ENCODE peak calls at places on chromosome 19, in eight cellular contexts. P is neuronal stem cell; Y is CD4-positive, CD25-positive, alpha-beta regulatory T cell; Z is testis; U is PC-9; Q is CD8-positive, alpha-beta T cell; H is upper lobe of right lung; D is heart left ventricle. L is an unnamed sample.
A peak's percentile ranks its signal among the peaks of the same experiment; 100 is the strongest.

GRCh38 chr19:51457351-51458013 is 772 bp downstream of the SIGLEC8 start:
- DNase-seq in H (no peak), U (no peak), Z (no peak), P (no peak), D (no peak), Q (no peak), Y (no peak), L (no peak)

GRCh38 chr19:35938282-35939224 is 2.4 kb downstream of the LRFN3 start:
- DNase-seq in Y (no peak), D (no peak), U (no peak), Z (no peak), H (no peak), Q (no peak), P (no peak), L (no peak)

GRCh38 chr19:16467581-16467980 is 4.2 kb downstream of the EPS15L1 start:
- DNase-seq in Z (no peak), Q (no peak), Y (no peak), P (no peak), D (peak; percentile 51), H (no peak), U (no peak), L (no peak)

GRCh38 chr19:54677217-54677616 is 14.4 kb downstream of the LILRB4 start:
- DNase-seq in Q (no peak), U (no peak), Y (no peak), H (no peak), P (no peak), Z (no peak), D (no peak), L (no peak)

GRCh38 chr19:41595258-41595889 is 19.4 kb downstream of the CEACAM21 start:
- DNase-seq in H (no peak), P (no peak), Y (peak; percentile 45), D (peak; percentile 47), U (peak; percentile 64), Z (peak; percentile 34), Q (peak; percentile 60), L (peak; percentile 26)

GRCh38 chr19:54480048-54480447 is 7.0 kb upstream of the CDC42EP5 start:
- DNase-seq in D (no peak), Z (no peak), Y (no peak), P (no peak), H (no peak), Q (no peak), U (peak; percentile 19), L (no peak)

GRCh38 chr19:51372649-51373504 is at the start of gene NKG7:
- DNase-seq in U (no peak), P (no peak), Z (no peak), D (no peak), H (no peak), Q (peak; percentile 70), Y (no peak), L (no peak)

GRCh38 chr19:45234089-45234869 is 10.9 kb downstream of the EXOC3L2 start:
- DNase-seq in Y (no peak), D (no peak), Q (no peak), H (no peak), U (no peak), Z (no peak), P (no peak), L (no peak)

GRCh38 chr19:29202281-29202680 is 10.7 kb downstream of the UQCRFS1 start:
- DNase-seq in Z (no peak), P (no peak), Y (no peak), D (no peak), U (no peak), Q (no peak), H (no peak), L (no peak)
- H3K9me3 ChIP-seq in Z (no peaks in the 10 kb centered on the region), P (no peaks in the 10 kb centered on the region), Y (peaks cover 2% of the 10 kb centered on the region), D (no peaks in the 10 kb centered on the region), U (peaks cover 3% of the 10 kb centered on the region), Q (no peaks in the 10 kb centered on the region), H (no peaks in the 10 kb centered on the region), L (no peaks in the 10 kb centered on the region)

GRCh38 chr19:9348671-9349070 is 14.1 kb upstream of the ZNF177 start:
- DNase-seq in H (no peak), P (no peak), Q (no peak), U (no peak), D (no peak), Y (no peak), Z (no peak), L (no peak)

GRCh38 chr19:9342610-9343304 is 18.8 kb downstream of the ZNF559 start:
- DNase-seq in D (no peak), U (no peak), H (no peak), P (no peak), Q (no peak), Z (no peak), Y (no peak), L (no peak)

GRCh38 chr19:9348253-9348652 is 14.6 kb upstream of the ZNF177 start:
- DNase-seq in Z (no peak), U (no peak), H (no peak), Y (no peak), Q (no peak), D (no peak), P (no peak), L (no peak)

DNA sequence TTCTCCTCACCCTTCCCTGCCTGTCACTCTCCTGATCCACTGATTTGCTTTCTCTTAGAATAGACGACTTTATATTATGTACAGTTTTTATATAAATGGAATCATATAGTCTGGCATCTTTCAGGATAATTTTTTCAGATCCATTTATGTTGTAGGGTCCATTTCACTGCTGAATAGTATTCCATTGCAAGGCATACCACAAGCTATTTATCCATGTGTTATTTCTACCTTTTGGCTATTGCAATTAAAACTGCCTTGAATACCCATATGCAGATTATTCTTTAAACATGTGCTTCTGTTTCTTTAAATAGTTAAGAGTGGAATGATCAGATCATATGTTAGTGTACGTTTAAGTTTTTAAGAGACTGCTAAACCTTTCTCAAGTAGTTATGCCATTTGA is 17.8 kb upstream of the ZNF177 start:
- DNase-seq in H (no peak), P (no peak), Q (no peak), Y (no peak), Z (no peak), D (no peak), U (no peak), L (no peak)
- H3K9me3 ChIP-seq in H (peaks cover 99% of the 10 kb centered on the region), P (peaks cover 78% of the 10 kb centered on the region), Q (peaks cover 53% of the 10 kb centered on the region), Y (peaks cover 82% of the 10 kb centered on the region), Z (no peaks in the 10 kb centered on the region), D (peaks cover 66% of the 10 kb centered on the region), U (peaks cover 68% of the 10 kb centered on the region), L (peaks cover 47% of the 10 kb centered on the region)

DNA sequence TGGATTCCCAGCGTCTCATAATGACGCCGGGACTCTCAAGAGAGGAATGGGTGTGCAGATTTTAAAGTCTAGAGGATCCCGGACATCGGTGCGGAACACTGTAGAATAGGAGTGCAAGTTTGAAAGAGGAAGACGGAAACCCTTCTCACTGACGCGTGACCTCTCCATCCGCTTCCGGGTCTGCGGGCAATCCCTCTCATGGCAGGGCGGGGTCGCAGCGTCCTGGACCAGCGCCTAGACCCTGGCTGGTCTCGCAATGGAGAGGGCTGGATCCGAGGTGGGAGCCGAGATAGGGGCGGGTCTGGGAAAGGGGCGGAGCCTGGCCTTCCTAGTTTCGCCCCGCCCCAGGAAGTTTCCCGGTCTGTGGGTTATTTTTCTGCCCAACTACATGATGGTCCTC is 4.6 kb upstream of the ZNF845 start:
- DNase-seq in U (peak; percentile 5), Y (no peak), D (peak; percentile 79), Q (no peak), H (peak; percentile 73), P (no peak), Z (peak; percentile 74), L (no peak)
- H3K9me3 ChIP-seq in U (peaks cover 18% of the 10 kb centered on the region), Y (peaks cover 19% of the 10 kb centered on the region), D (no peaks in the 10 kb centered on the region), Q (no peaks in the 10 kb centered on the region), H (no peaks in the 10 kb centered on the region), P (peaks cover 3% of the 10 kb centered on the region), Z (no peaks in the 10 kb centered on the region), L (peaks cover 12% of the 10 kb centered on the region)

GRCh38 chr19:9354651-9355050 is 8.2 kb upstream of the ZNF177 start:
- DNase-seq in H (no peak), P (no peak), Q (no peak), Y (no peak), U (no peak), D (no peak), Z (no peak), L (no peak)
- H3K9me3 ChIP-seq in H (peaks cover 86% of the 10 kb centered on the region), P (peaks cover 64% of the 10 kb centered on the region), Q (peaks cover 51% of the 10 kb centered on the region), Y (peaks cover 49% of the 10 kb centered on the region), U (peaks cover 15% of the 10 kb centered on the region), D (peaks cover 67% of the 10 kb centered on the region), Z (no peaks in the 10 kb centered on the region), L (peaks cover 9% of the 10 kb centered on the region)

GRCh38 chr19:28066161-28066560 is 1146.8 kb downstream of the UQCRFS1 start:
- DNase-seq in Q (no peak), H (no peak), Y (no peak), Z (no peak), U (no peak), D (no peak), P (no peak), L (no peak)

GRCh38 chr19:28065026-28065425 is 1147.9 kb downstream of the UQCRFS1 start:
- DNase-seq in P (no peak), D (no peak), Q (no peak), Z (no peak), H (no peak), U (no peak), Y (no peak), L (no peak)

GRCh38 chr19:28063702-28064101 is 1149.2 kb downstream of the UQCRFS1 start:
- DNase-seq in D (no peak), P (no peak), Z (no peak), H (no peak), Y (no peak), U (no peak), Q (no peak), L (no peak)

GRCh38 chr19:28067882-28068281 is 1145.1 kb downstream of the UQCRFS1 start:
- DNase-seq in Z (no peak), Y (no peak), D (no peak), Q (no peak), P (no peak), H (no peak), U (no peak), L (no peak)

DNA sequence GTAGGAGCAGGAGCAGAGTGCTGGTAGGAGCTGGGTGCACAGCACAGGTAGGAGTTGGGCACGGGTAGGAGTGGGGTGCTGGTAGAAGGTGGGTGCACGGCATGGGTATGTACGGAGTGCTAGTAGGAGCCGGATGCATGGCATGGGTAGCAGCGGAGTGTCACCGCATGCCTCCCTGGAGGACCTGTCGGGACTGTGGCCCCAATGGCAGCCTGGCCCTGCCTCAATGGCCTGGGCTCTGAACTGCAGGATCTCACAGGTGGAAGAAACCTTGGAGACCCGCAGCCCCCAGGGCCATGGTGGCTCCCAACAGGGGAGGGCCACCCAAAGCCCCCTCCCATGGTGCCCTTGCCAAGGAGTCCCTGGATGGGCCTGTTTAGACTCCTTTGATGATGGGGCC is 1146.0 kb downstream of the UQCRFS1 start:
- DNase-seq in Y (no peak), D (no peak), Z (no peak), P (no peak), Q (no peak), U (no peak), H (no peak), L (no peak)
- H3K9me3 ChIP-seq in Y (no peaks in the 10 kb centered on the region), D (no peaks in the 10 kb centered on the region), Z (no peaks in the 10 kb centered on the region), P (no peaks in the 10 kb centered on the region), Q (no peaks in the 10 kb centered on the region), U (no peaks in the 10 kb centered on the region), H (no peaks in the 10 kb centered on the region), L (no peaks in the 10 kb centered on the region)

DNA sequence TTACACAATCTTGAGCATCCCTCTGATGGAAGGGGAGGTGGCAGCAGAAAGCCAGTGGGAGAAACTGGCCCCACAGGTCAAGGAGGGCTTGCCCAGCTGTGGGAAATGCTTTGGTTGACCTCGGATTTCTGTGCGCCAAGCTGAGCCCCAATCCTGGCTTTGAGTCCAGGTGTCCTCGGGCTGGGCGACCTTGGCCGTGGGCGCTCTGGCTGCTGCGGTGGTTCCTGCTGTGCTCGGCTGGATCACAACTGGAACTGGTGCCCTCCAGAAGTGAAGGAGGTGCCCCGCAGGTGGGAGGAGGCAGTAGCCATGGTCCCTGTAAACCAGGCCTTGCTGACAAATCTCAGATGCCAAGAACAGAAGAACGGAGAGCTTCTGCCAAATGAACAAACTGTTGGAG is 56.4 kb downstream of the ZNF676 start:
- DNase-seq in P (no peak), D (no peak), Y (no peak), Z (no peak), U (no peak), H (no peak), Q (no peak), L (no peak)
- H3K9me3 ChIP-seq in P (peaks cover 15% of the 10 kb centered on the region), D (peaks cover 7% of the 10 kb centered on the region), Y (peaks cover 18% of the 10 kb centered on the region), Z (no peaks in the 10 kb centered on the region), U (peaks cover 10% of the 10 kb centered on the region), H (peaks cover 29% of the 10 kb centered on the region), Q (peaks cover 8% of the 10 kb centered on the region), L (peaks cover 7% of the 10 kb centered on the region)